ENCODE peak calls at places on chromosomes 16 and 17, in six cellular contexts. S, P, V, Q, E and G are unnamed samples.

GRCh38 chr16:21194771-21195301 is 16.5 kb downstream of the ZP2 start:
- DNase-seq in S (peak; percentile 14), P (no peak), V (peak; percentile 33), Q (peak; percentile 14), E (no peak), G (no peak)

GRCh38 chr17:28211811-28212210 is 107.2 kb upstream of the TMEM97 start:
- DNase-seq in S (no peak), P (no peak), V (peak; percentile 43), Q (no peak), E (no peak), G (no peak)

GRCh38 chr16:590165-590874 is 454 bp downstream of the RAB40C start:
- DNase-seq in S (no peak), P (no peak), V (no peak), Q (no peak), E (no peak), G (peak; percentile 64)

GRCh38 chr17:43384476-43384862 is 14.3 kb upstream of the ARL4D start:
- DNase-seq in S (no peak), P (no peak), V (no peak), Q (no peak), E (no peak), G (no peak)

GRCh38 chr16:2238396-2239230 is 2.4 kb downstream of the DNASE1L2 start:
- DNase-seq in S (no peak), P (no peak), V (no peak), Q (no peak), E (no peak), G (peak; percentile 51)

GRCh38 chr17:6094926-6095325 is 24.7 kb downstream of the WSCD1 start:
- DNase-seq in S (no peak), P (no peak), V (no peak), Q (no peak), E (no peak), G (no peak)

GRCh38 chr17:69325518-69326301 is 1.2 kb downstream of the ABCA5 start:
- DNase-seq in S (no peak), P (no peak), V (no peak), Q (no peak), E (no peak), G (peak; percentile 74)

GRCh38 chr16:73743665-73744496 is 552.7 kb upstream of the PSMD7 start:
- DNase-seq in S (no peak), P (no peak), V (no peak), Q (no peak), E (no peak), G (peak; percentile 54)

GRCh38 chr16:16067127-16067526 is 117.7 kb downstream of the ABCC1 start:
- DNase-seq in S (no peak), P (no peak), V (no peak), Q (peak; percentile 73), E (no peak), G (no peak)

GRCh38 chr17:50884354-50885311 is 18.5 kb upstream of the TOB1 start:
- DNase-seq in S (no peak), P (no peak), V (peak; percentile 37), Q (peak; percentile 52), E (no peak), G (no peak)

GRCh38 chr16:84314814-84315213 is 20.1 kb downstream of the WFDC1 start:
- DNase-seq in S (no peak), P (no peak), V (no peak), Q (no peak), E (no peak), G (no peak)

GRCh38 chr17:31509095-31509804 is 117.8 kb downstream of the RAB11FIP4 start:
- DNase-seq in S (no peak), P (no peak), V (no peak), Q (no peak), E (no peak), G (no peak)

GRCh38 chr17:34420254-34420766 is 57.3 kb upstream of the CCL1 start:
- DNase-seq in S (peak; percentile 79), P (peak; percentile 41), V (peak; percentile 64), Q (peak; percentile 19), E (peak; percentile 57), G (peak; percentile 77)

GRCh38 chr17:76584427-76585047 is 1.1 kb downstream of the ST6GALNAC2 start:
- DNase-seq in S (no peak), P (no peak), V (no peak), Q (no peak), E (no peak), G (peak; percentile 60)

GRCh38 chr16:4682616-4683254 is 10.6 kb upstream of the NUDT16L1 start:
- DNase-seq in S (peak; percentile 31), P (no peak), V (peak; percentile 74), Q (no peak), E (no peak), G (peak; percentile 78)

GRCh38 chr16:69338557-69339288 is 641 bp downstream of the COG8 start:
- DNase-seq in S (no peak), P (no peak), V (no peak), Q (no peak), E (no peak), G (no peak)

GRCh38 chr16:46886764-46887523 is 2.8 kb downstream of the GPT2 start:
- DNase-seq in S (no peak), P (no peak), V (no peak), Q (no peak), E (no peak), G (no peak)

GRCh38 chr17:35052780-35053179 is 10.7 kb downstream of the RFFL start:
- DNase-seq in S (no peak), P (no peak), V (no peak), Q (peak; percentile 26), E (no peak), G (no peak)

GRCh38 chr17:10661377-10661906 is 4.3 kb upstream of the MYH3 start:
- DNase-seq in S (no peak), P (no peak), V (no peak), Q (no peak), E (no peak), G (peak; percentile 63)

GRCh38 chr16:23967018-23967417 is 131.2 kb downstream of the PRKCB start:
- DNase-seq in S (peak; percentile 57), P (no peak), V (no peak), Q (no peak), E (no peak), G (no peak)

GRCh38 chr17:82881900-82882714 is 42.3 kb upstream of the ZNF750 start:
- DNase-seq in S (no peak), P (no peak), V (no peak), Q (no peak), E (no peak), G (no peak)

GRCh38 chr17:71029246-71029645 is 859.9 kb downstream of the KCNJ2 start:
- DNase-seq in S (no peak), P (no peak), V (no peak), Q (no peak), E (no peak), G (no peak)

GRCh38 chr17:2401426-2402221 is 764 bp upstream of the MNT start:
- DNase-seq in S (peak; percentile 98), P (peak; percentile 99), V (peak; percentile 100), Q (peak; percentile 99), E (peak; percentile 99), G (peak; percentile 100)

GRCh38 chr16:66695935-66696668 is 441 bp downstream of the CMTM4 start:
- DNase-seq in S (peak; percentile 9), P (peak; percentile 2), V (no peak), Q (no peak), E (peak; percentile 10), G (peak; percentile 21)